ENCODE peak calls at places on chromosomes 12 and 14, in seven cellular contexts. O, E, F, J, B, I and Z are unnamed samples.

GRCh38 chr12:62879691-62880090 is 55.3 kb downstream of the PPM1H start:
- DNase-seq in O (no peak), E (no peak), F (no peak), J (no peak), B (no peak), I (no peak), Z (no peak)

GRCh38 chr12:128205758-128206157 is 61.2 kb upstream of the TMEM132C start:
- DNase-seq in O (no peak), E (no peak), F (no peak), J (no peak), B (no peak), I (no peak), Z (no peak)

GRCh38 chr14:64636980-64637429 is 67.2 kb upstream of the PLEKHG3 start:
- DNase-seq in O (no peak), E (no peak), F (no peak), J (no peak), B (no peak), I (no peak), Z (no peak)

GRCh38 chr14:56002876-56003625 is 115.2 kb upstream of the PELI2 start:
- DNase-seq in O (no peak), E (no peak), F (no peak), J (no peak), B (peak), I (peak), Z (no peak)

GRCh38 chr12:3015356-3015755 is 56.2 kb downstream of the TEAD4 start:
- DNase-seq in O (no peak), E (no peak), F (no peak), J (no peak), B (no peak), I (no peak), Z (no peak)

GRCh38 chr12:5258498-5258897 is 173.4 kb upstream of the NTF3 start:
- DNase-seq in O (no peak), E (no peak), F (no peak), J (no peak), B (no peak), I (no peak), Z (no peak)

GRCh38 chr12:22738945-22739344 is 114.0 kb downstream of the ETNK1 start:
- DNase-seq in O (no peak), E (no peak), F (no peak), J (no peak), B (no peak), I (no peak), Z (no peak)

GRCh38 chr12:107515446-107515958 is 170.1 kb upstream of the PWP1 start:
- DNase-seq in O (no peak), E (peak), F (no peak), J (peak), B (peak), I (no peak), Z (peak)

GRCh38 chr14:103522649-103523582 is at the start of gene CKB:
- DNase-seq in O (no peak), E (no peak), F (no peak), J (peak), B (no peak), I (no peak), Z (no peak)

GRCh38 chr14:64654072-64654899 is 49.9 kb upstream of the PLEKHG3 start:
- DNase-seq in O (peak), E (no peak), F (no peak), J (peak), B (no peak), I (no peak), Z (peak)

GRCh38 chr12:124713041-124713435 is 145.6 kb upstream of the NCOR2 start:
- DNase-seq in O (no peak), E (no peak), F (no peak), J (no peak), B (no peak), I (no peak), Z (no peak)

GRCh38 chr14:35741345-35742031 is 67.6 kb downstream of the RALGAPA1 start:
- DNase-seq in O (no peak), E (no peak), F (no peak), J (no peak), B (no peak), I (no peak), Z (no peak)

GRCh38 chr12:107400686-107401447 is 284.7 kb upstream of the PWP1 start:
- DNase-seq in O (no peak), E (no peak), F (no peak), J (peak), B (peak), I (no peak), Z (no peak)

GRCh38 chr14:51095854-51096823 is 1.2 kb upstream of the TRIM9 start:
- DNase-seq in O (no peak), E (no peak), F (no peak), J (peak), B (peak), I (no peak), Z (no peak)

GRCh38 chr12:47214001-47214619 is 134.4 kb upstream of the AMIGO2 start:
- DNase-seq in O (no peak), E (no peak), F (no peak), J (no peak), B (no peak), I (no peak), Z (no peak)

GRCh38 chr14:71885301-71885700 is 46.9 kb upstream of the RGS6 start:
- DNase-seq in O (no peak), E (no peak), F (no peak), J (no peak), B (no peak), I (no peak), Z (no peak)

GRCh38 chr14:62691613-62692489 is 353.4 kb downstream of the KCNH5 start:
- DNase-seq in O (peak), E (no peak), F (no peak), J (peak), B (no peak), I (no peak), Z (no peak)

GRCh38 chr12:2959508-2960431 is 573 bp downstream of the TEAD4 start:
- DNase-seq in O (peak), E (no peak), F (no peak), J (peak), B (no peak), I (no peak), Z (no peak)

GRCh38 chr12:108630481-108631207 is 3.0 kb downstream of the SELPLG start:
- DNase-seq in O (no peak), E (peak), F (peak), J (no peak), B (no peak), I (no peak), Z (no peak)

GRCh38 chr14:30551460-30551859 is 7.5 kb upstream of the G2E3 start:
- DNase-seq in O (no peak), E (no peak), F (no peak), J (peak), B (no peak), I (no peak), Z (no peak)

GRCh38 chr14:22177870-22178269 is 411.2 kb downstream of the DAD1 start:
- DNase-seq in O (no peak), E (no peak), F (no peak), J (no peak), B (no peak), I (no peak), Z (no peak)

GRCh38 chr12:45730116-45730841 is 773 bp downstream of the ARID2 start:
- DNase-seq in O (peak), E (no peak), F (peak), J (peak), B (peak), I (peak), Z (peak)

GRCh38 chr12:43348221-43348620 is 203.8 kb downstream of the ADAMTS20 start:
- DNase-seq in O (no peak), E (no peak), F (no peak), J (no peak), B (no peak), I (no peak), Z (no peak)

GRCh38 chr12:75641031-75641780 is 129.8 kb upstream of the KRR1 start:
- DNase-seq in O (peak), E (peak), F (peak), J (no peak), B (peak), I (no peak), Z (no peak)

GRCh38 chr12:1201886-1202285 is 210.9 kb downstream of the ERC1 start:
- DNase-seq in O (no peak), E (no peak), F (peak), J (no peak), B (no peak), I (no peak), Z (no peak)

GRCh38 chr14:72699852-72700257 is 194.0 kb downstream of the DPF3 start:
- DNase-seq in O (no peak), E (no peak), F (no peak), J (no peak), B (no peak), I (no peak), Z (no peak)

GRCh38 chr12:103772367-103773108 is 68.5 kb downstream of the NT5DC3 start:
- DNase-seq in O (no peak), E (no peak), F (no peak), J (no peak), B (no peak), I (no peak), Z (no peak)

GRCh38 chr12:97642906-97643305 is 180.3 kb downstream of the RMST start:
- DNase-seq in O (no peak), E (no peak), F (no peak), J (no peak), B (no peak), I (no peak), Z (no peak)

GRCh38 chr14:97107070-97107469 is 309.9 kb downstream of the VRK1 start:
- DNase-seq in O (no peak), E (no peak), F (no peak), J (no peak), B (no peak), I (no peak), Z (no peak)

GRCh38 chr12:86526060-86526595 is 269.9 kb upstream of the MGAT4C start:
- DNase-seq in O (no peak), E (no peak), F (no peak), J (no peak), B (no peak), I (no peak), Z (no peak)